ENCODE peak calls at places on chromosomes 5 and 9, in seven cellular contexts. K is Right ventricle myocardium superior; D is NCI-H2081; W is GM03348; N is hypothalamus; V is ACHN; L is naive thymus-derived CD4-positive, alpha-beta T cell. Q is an unnamed sample.

GRCh38 chr5:150904479-150905311 is at the start of gene ZNF300:
- DNase-seq in K (peak), D (peak), W (peak), N (peak), V (peak), L (peak), Q (peak)

GRCh38 chr5:135433626-135434426 is 13.3 kb downstream of the DCANP1 start:
- DNase-seq in K (no peak), D (no peak), W (no peak), N (no peak), V (no peak), L (no peak), Q (no peak)

GRCh38 chr9:3526903-3527652 is 1.3 kb upstream of the RFX3 start:
- DNase-seq in K (no peak), D (peak), W (peak), N (no peak), V (peak), L (peak), Q (no peak)

GRCh38 chr9:89178162-89179120 is at the start of gene SHC3:
- DNase-seq in K (no peak), D (no peak), W (peak), N (no peak), V (peak), L (no peak), Q (no peak)

GRCh38 chr9:6590329-6590728 is 55.2 kb downstream of the GLDC start:
- DNase-seq in K (no peak), D (no peak), W (no peak), N (no peak), V (no peak), L (no peak), Q (no peak)

GRCh38 chr5:151902215-151902614 is 22.4 kb downstream of the GLRA1 start:
- DNase-seq in K (no peak), D (no peak), W (no peak), N (no peak), V (no peak), L (no peak), Q (no peak)

GRCh38 chr5:75509956-75510355 is 1.5 kb downstream of the CERT1 start:
- DNase-seq in K (no peak), D (no peak), W (peak), N (no peak), V (peak), L (no peak), Q (no peak)

GRCh38 chr5:32471784-32472183 is 27.2 kb upstream of the ZFR start:
- DNase-seq in K (no peak), D (peak), W (no peak), N (no peak), V (no peak), L (no peak), Q (no peak)

GRCh38 chr9:90795084-90795483 is 6.5 kb upstream of the SYK start:
- DNase-seq in K (no peak), D (no peak), W (no peak), N (no peak), V (no peak), L (no peak), Q (no peak)

GRCh38 chr5:31192442-31192841 is 1.0 kb upstream of the CDH6 start:
- DNase-seq in K (no peak), D (no peak), W (no peak), N (no peak), V (no peak), L (no peak), Q (no peak)

GRCh38 chr9:138098908-138099791 is 221.6 kb downstream of the CACNA1B start:
- DNase-seq in K (no peak), D (no peak), W (no peak), N (no peak), V (no peak), L (no peak), Q (no peak)

GRCh38 chr9:113911850-113912249 is 35.7 kb downstream of the ZNF618 start:
- DNase-seq in K (no peak), D (no peak), W (no peak), N (no peak), V (no peak), L (no peak), Q (no peak)

GRCh38 chr9:78680196-78680595 is 383.3 kb downstream of the PSAT1 start:
- DNase-seq in K (no peak), D (no peak), W (no peak), N (no peak), V (no peak), L (no peak), Q (no peak)

GRCh38 chr9:27204578-27204977 is 92.4 kb downstream of the EQTN start:
- DNase-seq in K (no peak), D (no peak), W (no peak), N (no peak), V (no peak), L (no peak), Q (no peak)

GRCh38 chr5:13859285-13859684 is 85.2 kb downstream of the DNAH5 start:
- DNase-seq in K (no peak), D (no peak), W (no peak), N (no peak), V (peak), L (no peak), Q (no peak)

GRCh38 chr9:33125871-33126822 is 41.0 kb downstream of the B4GALT1 start:
- DNase-seq in K (no peak), D (no peak), W (no peak), N (no peak), V (peak), L (no peak), Q (peak)

GRCh38 chr5:139561655-139562451 is 714 bp downstream of the UBE2D2 start:
- DNase-seq in K (peak), D (no peak), W (peak), N (peak), V (peak), L (peak), Q (no peak)

GRCh38 chr5:141740885-141741284 is 58.9 kb upstream of the ARAP3 start:
- DNase-seq in K (no peak), D (no peak), W (no peak), N (no peak), V (no peak), L (no peak), Q (no peak)

GRCh38 chr9:110027624-110028023 is 180.3 kb downstream of the C9orf152 start:
- DNase-seq in K (no peak), D (peak), W (no peak), N (no peak), V (no peak), L (no peak), Q (peak)

GRCh38 chr9:38202335-38202938 is 133.4 kb upstream of the SHB start:
- DNase-seq in K (no peak), D (no peak), W (no peak), N (no peak), V (no peak), L (no peak), Q (no peak)

GRCh38 chr9:100011062-100011681 is 87.6 kb downstream of the ERP44 start:
- DNase-seq in K (no peak), D (peak), W (peak), N (no peak), V (peak), L (peak), Q (peak)

GRCh38 chr9:134071149-134071548 is 3.3 kb upstream of the BRD3 start:
- DNase-seq in K (no peak), D (no peak), W (no peak), N (no peak), V (no peak), L (no peak), Q (no peak)

GRCh38 chr5:94544031-94544650 is 74.3 kb downstream of the KIAA0825 start:
- DNase-seq in K (no peak), D (no peak), W (no peak), N (no peak), V (no peak), L (no peak), Q (no peak)

GRCh38 chr5:180612683-180613082 is 21.4 kb upstream of the SCGB3A1 start:
- DNase-seq in K (no peak), D (no peak), W (no peak), N (no peak), V (no peak), L (no peak), Q (no peak)

GRCh38 chr9:138043411-138044345 is 166.1 kb downstream of the CACNA1B start:
- DNase-seq in K (no peak), D (no peak), W (no peak), N (no peak), V (no peak), L (no peak), Q (no peak)

GRCh38 chr9:118782790-118783463 is 586.3 kb downstream of the BRINP1 start:
- DNase-seq in K (no peak), D (peak), W (no peak), N (no peak), V (no peak), L (no peak), Q (no peak)

GRCh38 chr5:98259595-98259994 is 513.9 kb upstream of the RGMB start:
- DNase-seq in K (no peak), D (no peak), W (no peak), N (no peak), V (no peak), L (no peak), Q (no peak)

GRCh38 chr5:78162253-78162862 is 132.1 kb downstream of the AP3B1 start:
- DNase-seq in K (no peak), D (peak), W (peak), N (no peak), V (peak), L (peak), Q (peak)

GRCh38 chr5:80957031-80957761 is 3.0 kb upstream of the RASGRF2 start:
- DNase-seq in K (no peak), D (peak), W (no peak), N (no peak), V (no peak), L (no peak), Q (peak)

GRCh38 chr5:2178528-2178927 is 295.8 kb upstream of the IRX4 start:
- DNase-seq in K (no peak), D (no peak), W (no peak), N (no peak), V (no peak), L (no peak), Q (no peak)

GRCh38 chr9:91036826-91037510 is 235.3 kb downstream of the SYK start:
- DNase-seq in K (peak), D (peak), W (peak), N (peak), V (peak), L (peak), Q (peak)

GRCh38 chr5:148740466-148740865 is 85.9 kb upstream of the ADRB2 start:
- DNase-seq in K (no peak), D (no peak), W (no peak), N (no peak), V (no peak), L (no peak), Q (no peak)

GRCh38 chr5:65919773-65920172 is 6.6 kb upstream of the ERBIN start:
- DNase-seq in K (no peak), D (no peak), W (peak), N (no peak), V (no peak), L (no peak), Q (no peak)

GRCh38 chr5:102910240-102911226 is 155.4 kb downstream of the PAM start:
- DNase-seq in K (no peak), D (no peak), W (no peak), N (no peak), V (peak), L (no peak), Q (peak)

GRCh38 chr5:133353741-133354140 is 258.6 kb downstream of the FSTL4 start:
- DNase-seq in K (no peak), D (no peak), W (no peak), N (no peak), V (no peak), L (no peak), Q (no peak)

GRCh38 chr5:66717455-66718373 is 121.5 kb downstream of the MAST4 start:
- DNase-seq in K (no peak), D (no peak), W (no peak), N (no peak), V (no peak), L (no peak), Q (no peak)

GRCh38 chr9:69151506-69151905 is 22.6 kb upstream of the TJP2 start:
- DNase-seq in K (no peak), D (no peak), W (no peak), N (no peak), V (no peak), L (no peak), Q (no peak)

GRCh38 chr5:132962429-132962928 is 955 bp downstream of the AFF4 start:
- DNase-seq in K (no peak), D (peak), W (peak), N (no peak), V (peak), L (peak), Q (peak)

Q was measured in kidney glomerular epithelial cell.